ENCODE peak calls at places on chromosome 10, in six cellular contexts. R is naive thymus-derived CD4-positive, alpha-beta T cell; N is HEK293T; I is activated T-cell treated with anti-CD3 and anti-CD28 coated beads, Interleukin-2, amount 50 U/mL, for 4 hours; Y is AG09309; X is Calu3. H is an unnamed sample.

GRCh38 chr10:128418819-128419218 is 292.6 kb upstream of the MKI67 start:
- DNase-seq in R (no peak), N (no peak), I (no peak), Y (no peak), X (no peak), H (no peak)

GRCh38 chr10:44965651-44966097 is 6.1 kb downstream of the RASSF4 start:
- DNase-seq in R (no peak), N (no peak), I (no peak), Y (no peak), X (no peak), H (no peak)

GRCh38 chr10:117226813-117227451 is 14.0 kb upstream of the SLC18A2 start:
- DNase-seq in R (no peak), N (peak), I (no peak), Y (peak), X (peak), H (no peak)

GRCh38 chr10:28801869-28802268 is 124.5 kb downstream of the BAMBI start:
- DNase-seq in R (no peak), N (no peak), I (no peak), Y (no peak), X (no peak), H (no peak)

GRCh38 chr10:3740157-3740871 is 44.7 kb downstream of the KLF6 start:
- DNase-seq in R (no peak), N (no peak), I (no peak), Y (peak), X (no peak), H (peak)

GRCh38 chr10:89916481-89916880 is 215.1 kb downstream of the KIF20B start:
- DNase-seq in R (no peak), N (no peak), I (no peak), Y (no peak), X (no peak), H (no peak)

GRCh38 chr10:110174201-110174600 is 33.2 kb upstream of the MXI1 start:
- DNase-seq in R (no peak), N (no peak), I (no peak), Y (no peak), X (no peak), H (no peak)

GRCh38 chr10:122170802-122171201 is 100.3 kb upstream of the BTBD16 start:
- DNase-seq in R (no peak), N (no peak), I (no peak), Y (no peak), X (no peak), H (no peak)

GRCh38 chr10:101851411-101852116 is 8.0 kb upstream of the KCNIP2 start:
- DNase-seq in R (no peak), N (no peak), I (no peak), Y (no peak), X (no peak), H (no peak)

GRCh38 chr10:32065871-32066270 is 9.6 kb upstream of the KIF5B start:
- DNase-seq in R (no peak), N (no peak), I (no peak), Y (peak), X (no peak), H (no peak)

GRCh38 chr10:43648083-43648391 is 644 bp downstream of the ZNF32 start:
- DNase-seq in R (no peak), N (no peak), I (no peak), Y (no peak), X (no peak), H (no peak)

H was measured in CD4-positive, CD25-positive, alpha-beta regulatory T cell.